ENCODE peak calls at places on chromosome 11, in nine cellular contexts. P is body of pancreas, B is fibroblast of lung, D is cardiac fibroblast, U is AG04450, N is cardiac muscle cell, R is astrocyte of the cerebellum, T is A549, Q is GM12865. V is an unnamed sample.

GRCh38 chr11:76167590-76167989 is 38.7 kb downstream of the WNT11 start:
- DNase-seq in B (no peak), R (no peak), U (no peak), D (peak), T (no peak), Q (no peak), N (no peak), P (no peak), V (no peak)

GRCh38 chr11:69049490-69049867 is 747 bp downstream of the TPCN2 start:
- DNase-seq in D (no peak), B (no peak), R (no peak), Q (no peak), P (no peak), T (peak), U (no peak), N (no peak), V (no peak)

GRCh38 chr11:36141595-36141994 is 147.6 kb downstream of the COMMD9 start:
- DNase-seq in D (no peak), B (no peak), T (no peak), N (no peak), R (no peak), U (no peak), Q (no peak), P (no peak), V (no peak)

GRCh38 chr11:14773755-14774154 is 118.3 kb downstream of the CYP2R1 start:
- DNase-seq in T (no peak), D (peak), N (no peak), Q (no peak), B (peak), U (no peak), R (no peak), P (no peak), V (peak)

GRCh38 chr11:62461740-62462522 is 43.1 kb downstream of the SCGB1A1 start:
- DNase-seq in B (no peak), U (no peak), D (peak), Q (peak), T (no peak), P (no peak), R (no peak), N (no peak), V (peak)

GRCh38 chr11:64206457-64207246 is at the start of gene FERMT3:
- DNase-seq in B (no peak), R (no peak), U (no peak), D (no peak), T (no peak), P (peak), N (no peak), Q (peak), V (no peak)

GRCh38 chr11:115409691-115410220 is 94.5 kb downstream of the CADM1 start:
- DNase-seq in Q (no peak), B (peak), D (no peak), U (peak), P (no peak), R (no peak), T (no peak), N (peak), V (no peak)

GRCh38 chr11:61694971-61695706 is 14.9 kb downstream of the DAGLA start:
- DNase-seq in R (no peak), U (no peak), D (no peak), B (no peak), P (peak), T (no peak), N (peak), Q (no peak), V (no peak)

GRCh38 chr11:11020747-11021149 is 162.9 kb upstream of the ZBED5 start:
- DNase-seq in B (peak), Q (no peak), D (no peak), T (no peak), N (peak), U (no peak), P (no peak), R (no peak), V (peak)

GRCh38 chr11:131077340-131077739 is 161.1 kb upstream of the SNX19 start:
- DNase-seq in P (no peak), D (no peak), R (no peak), B (no peak), T (no peak), Q (no peak), N (no peak), U (no peak), V (no peak)

GRCh38 chr11:130489027-130489584 is 40.7 kb downstream of the ADAMTS15 start:
- DNase-seq in B (no peak), N (no peak), U (no peak), R (no peak), P (no peak), D (no peak), Q (no peak), T (no peak), V (no peak)

GRCh38 chr11:6586434-6587359 is 16.7 kb downstream of the RRP8 start:
- DNase-seq in B (no peak), T (no peak), D (peak), Q (no peak), U (no peak), N (no peak), R (no peak), P (no peak), V (no peak)

GRCh38 chr11:59216654-59217640 is 4.2 kb upstream of the MPEG1 start:
- DNase-seq in B (peak), U (no peak), T (no peak), Q (peak), R (no peak), N (no peak), D (peak), P (no peak), V (peak)

GRCh38 chr11:10325398-10326079 is 20.7 kb downstream of the ADM start:
- DNase-seq in Q (no peak), T (no peak), P (no peak), B (peak), D (peak), R (no peak), N (no peak), U (peak), V (peak)

GRCh38 chr11:130068986-130069683 is 559 bp upstream of the APLP2 start:
- DNase-seq in T (peak), R (peak), B (peak), Q (no peak), P (no peak), D (peak), N (no peak), U (peak), V (peak)

GRCh38 chr11:35712533-35712932 is 50.0 kb downstream of the TRIM44 start:
- DNase-seq in R (no peak), U (no peak), N (no peak), D (no peak), T (no peak), Q (no peak), P (no peak), B (no peak), V (no peak)

GRCh38 chr11:102007567-102008437 is 39.4 kb upstream of the CFAP300 start:
- DNase-seq in B (peak), P (no peak), R (peak), T (peak), D (peak), U (peak), N (peak), Q (peak), V (peak)

GRCh38 chr11:120929090-120929489 is 94.8 kb upstream of the TBCEL start:
- DNase-seq in Q (no peak), U (no peak), N (no peak), T (no peak), P (no peak), B (no peak), D (no peak), R (no peak), V (no peak)

GRCh38 chr11:102666331-102666957 is 39.1 kb downstream of the MMP27 start:
- DNase-seq in D (peak), U (peak), P (peak), R (peak), B (peak), Q (peak), T (peak), N (peak), V (peak)

GRCh38 chr11:8271106-8271886 is 7.6 kb upstream of the LMO1 start:
- DNase-seq in P (no peak), D (no peak), T (no peak), B (no peak), R (no peak), N (no peak), U (no peak), Q (no peak), V (no peak)

GRCh38 chr11:10329935-10330334 is 25.1 kb downstream of the ADM start:
- DNase-seq in R (peak), Q (no peak), T (no peak), P (no peak), B (peak), N (no peak), U (no peak), D (peak), V (peak)

GRCh38 chr11:128790200-128790599 is 76.9 kb downstream of the KCNJ1 start:
- DNase-seq in D (peak), Q (no peak), N (peak), U (no peak), T (no peak), B (peak), P (peak), R (peak), V (no peak)

GRCh38 chr11:85685131-85685819 is 720 bp downstream of the CCDC89 start:
- DNase-seq in U (peak), T (no peak), P (no peak), B (peak), R (no peak), Q (no peak), D (peak), N (peak), V (peak)

GRCh38 chr11:7270233-7270760 is 18.6 kb downstream of the SYT9 start:
- DNase-seq in U (no peak), Q (no peak), D (no peak), B (no peak), N (no peak), T (no peak), P (no peak), R (no peak), V (no peak)

GRCh38 chr11:101456812-101457211 is 127.0 kb downstream of the TRPC6 start:
- DNase-seq in U (no peak), Q (no peak), D (peak), R (no peak), T (no peak), B (peak), P (no peak), N (no peak), V (peak)

GRCh38 chr11:94130589-94131362 is 2.1 kb downstream of the PANX1 start:
- DNase-seq in P (no peak), T (no peak), U (no peak), B (peak), Q (no peak), N (no peak), R (no peak), D (peak), V (peak)

GRCh38 chr11:34419158-34419557 is 19.6 kb upstream of the CAT start:
- DNase-seq in T (no peak), D (no peak), N (no peak), B (no peak), U (no peak), P (no peak), R (no peak), Q (no peak), V (no peak)

GRCh38 chr11:439315-440064 is 2.3 kb downstream of the ANO9 start:
- DNase-seq in P (no peak), U (no peak), B (no peak), T (no peak), Q (no peak), D (no peak), R (no peak), N (no peak), V (no peak)

GRCh38 chr11:19281041-19281440 is 40.3 kb upstream of the E2F8 start:
- DNase-seq in U (no peak), T (no peak), B (peak), Q (peak), P (no peak), N (no peak), R (no peak), D (no peak), V (no peak)

GRCh38 chr11:6705905-6706535 is 22.9 kb upstream of the MRPL17 start:
- DNase-seq in R (no peak), N (peak), Q (peak), D (peak), P (peak), B (peak), T (peak), U (no peak), V (peak)

GRCh38 chr11:32796425-32796824 is 2.0 kb upstream of the CCDC73 start:
- DNase-seq in T (no peak), N (no peak), U (no peak), P (no peak), R (no peak), B (no peak), Q (no peak), D (no peak), V (no peak)

GRCh38 chr11:44030276-44030932 is 17.4 kb upstream of the ACCSL start:
- DNase-seq in U (no peak), B (peak), Q (no peak), N (peak), T (no peak), P (no peak), R (no peak), D (peak), V (peak)

GRCh38 chr11:57094206-57094940 is 87.4 kb upstream of the LRRC55 start:
- DNase-seq in D (peak), T (no peak), P (no peak), B (no peak), N (peak), U (no peak), Q (no peak), R (no peak), V (no peak)

DNA sequence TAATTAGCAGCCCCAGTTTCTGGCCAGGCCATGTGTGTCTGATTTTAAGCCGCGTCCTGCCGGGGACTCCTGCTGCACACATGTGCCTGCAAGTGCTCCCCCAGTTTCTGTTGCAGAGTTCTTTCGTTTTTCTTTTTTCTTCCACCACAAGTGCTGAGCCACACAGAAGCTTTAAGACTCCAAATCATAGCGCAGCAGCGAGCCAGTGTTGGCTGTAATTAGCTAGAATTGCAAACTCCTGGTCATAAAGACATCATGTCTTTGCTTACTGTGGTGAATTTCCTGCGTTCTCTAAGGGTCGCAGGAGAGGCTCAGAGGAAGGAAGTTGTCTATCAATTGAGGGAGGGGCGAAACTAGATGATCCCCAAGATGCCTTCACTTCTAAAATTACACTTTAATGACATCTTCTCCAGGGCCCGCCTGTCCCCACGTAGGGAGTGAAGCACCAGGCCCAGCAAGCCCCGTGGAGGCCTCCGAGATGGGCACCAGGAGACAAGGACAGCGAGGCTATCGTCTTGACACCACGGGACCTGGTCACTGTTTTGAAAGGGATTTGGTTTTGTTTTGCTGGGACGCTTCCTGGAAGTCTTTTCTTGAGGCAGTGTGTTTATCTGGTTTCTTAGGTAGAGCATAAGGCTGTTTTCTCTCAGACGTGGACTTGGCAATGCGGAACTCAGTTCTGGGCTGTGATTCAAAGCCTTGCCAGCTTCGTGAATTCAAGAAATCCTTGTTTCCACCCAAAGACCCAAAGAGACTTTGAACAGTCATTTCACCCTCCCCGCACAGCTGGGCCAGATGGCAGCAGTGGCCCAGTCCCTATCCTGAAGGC is 71.8 kb downstream of the UBASH3B start:
- DNase-seq in R (no peak), P (no peak), D (no peak), B (no peak), Q (peak), T (no peak), N (no peak), U (no peak), V (no peak)
- H3K4me3 ChIP-seq in R (no peak), P (no peak), D (no peak), B (no peak), Q (peak), T (no peak), N (no peak), U (no peak), V (no peak)

DNA sequence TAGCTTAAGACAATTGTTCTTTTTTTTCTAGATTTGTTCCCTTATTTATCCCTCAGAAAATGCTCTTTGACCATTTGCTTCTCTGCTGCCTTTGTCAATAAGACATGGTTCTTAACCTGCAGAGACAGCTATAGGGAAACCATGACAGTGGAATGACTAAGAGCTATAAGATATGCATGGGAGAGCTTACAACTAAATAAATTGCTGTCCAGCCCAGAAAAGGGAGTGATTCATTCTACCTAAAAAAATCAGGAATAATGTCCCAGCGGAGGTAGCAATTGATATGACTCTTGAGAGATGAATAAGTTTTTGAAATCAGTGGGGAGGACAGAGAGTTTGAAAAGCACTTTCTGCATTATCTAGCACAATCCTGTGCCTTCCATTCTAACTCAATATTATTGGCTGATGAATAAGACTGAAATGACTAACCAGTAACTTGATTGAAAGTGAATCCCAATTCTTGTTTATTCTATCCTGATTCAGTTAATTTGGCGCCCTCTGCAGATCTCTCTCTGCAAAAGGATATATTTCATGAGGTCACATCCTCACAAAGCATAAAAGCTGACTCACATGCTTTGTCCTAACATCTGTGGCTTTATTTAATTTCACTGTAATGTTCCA is 680.5 kb upstream of the API5 start:
- DNase-seq in T (no peak), R (no peak), B (no peak), U (no peak), N (peak), Q (no peak), D (peak), P (no peak), V (no peak)
- TF ChIP-seq CTCF in T (no peak), R (peak), B (no peak), U (no peak), N (peak), Q (no peak), D (peak), P (no peak), V (no peak)

GRCh38 chr11:65389294-65389980 is 3.0 kb downstream of the FRMD8 start:
- DNase-seq in B (no peak), N (no peak), D (no peak), P (no peak), Q (no peak), R (no peak), U (no peak), T (no peak), V (no peak)
- H3K4me3 ChIP-seq in B (no peak), N (no peak), D (no peak), P (no peak), Q (no peak), R (no peak), U (no peak), T (no peak), V (peak)

GRCh38 chr11:74697722-74698121 is 33.5 kb downstream of the CHRDL2 start:
- DNase-seq in T (no peak), P (no peak), N (no peak), Q (no peak), R (no peak), D (no peak), B (no peak), U (no peak), V (no peak)

GRCh38 chr11:74702383-74703007 is 28.7 kb downstream of the CHRDL2 start:
- DNase-seq in D (peak), B (peak), P (peak), N (peak), Q (peak), T (peak), U (peak), R (peak), V (peak)

GRCh38 chr11:74699615-74700396 is 31.4 kb downstream of the CHRDL2 start:
- DNase-seq in B (no peak), N (no peak), R (no peak), D (no peak), Q (no peak), T (no peak), U (no peak), P (no peak), V (no peak)

GRCh38 chr11:74703211-74703610 is 28.0 kb downstream of the CHRDL2 start:
- DNase-seq in T (no peak), B (no peak), D (no peak), N (no peak), R (no peak), P (no peak), Q (no peak), U (no peak), V (no peak)

GRCh38 chr11:74701351-74701750 is 29.9 kb downstream of the CHRDL2 start:
- DNase-seq in P (no peak), B (no peak), D (peak), T (no peak), Q (peak), U (no peak), N (no peak), R (no peak), V (no peak)
- TF ChIP-seq CTCF in P (no peak), B (peak), D (peak), T (peak), Q (peak), U (peak), N (peak), R (peak), V (peak)